ENCODE peak calls at places on chromosome 16, in five cellular contexts. One of them, this sample, is unnamed.

GRCh38 chr16:3781421-3781820 is 64.1 kb upstream of the TRAP1 start:
- DNase-seq in GM13977: no peak
- DNase-seq in ascending aorta: no peak
- DNase-seq in astrocyte of the spinal cord: no peak
- DNase-seq in GM10248: no peak
- DNase-seq in this sample: no peak

GRCh38 chr16:11004957-11005610 is 60.7 kb downstream of the CLEC16A start:
- DNase-seq in GM13977: no peak
- DNase-seq in GM10248: no peak
- DNase-seq in astrocyte of the spinal cord: peak; percentile 40
- DNase-seq in ascending aorta: no peak
- DNase-seq in this sample: peak; percentile 70

GRCh38 chr16:77963185-77964044 is 58.9 kb upstream of the CLEC3A start:
- DNase-seq in GM10248: peak; percentile 39
- DNase-seq in ascending aorta: no peak
- DNase-seq in GM13977: peak; percentile 21
- DNase-seq in astrocyte of the spinal cord: no peak
- DNase-seq in this sample: no peak

GRCh38 chr16:88806491-88807111 is 3.0 kb downstream of the CDT1 start:
- DNase-seq in GM10248: no peak
- DNase-seq in GM13977: no peak
- DNase-seq in astrocyte of the spinal cord: no peak
- DNase-seq in ascending aorta: no peak
- DNase-seq in this sample: no peak

GRCh38 chr16:50627419-50627818 is 53.7 kb downstream of the SNX20 start:
- DNase-seq in GM13977: peak; percentile 55
- DNase-seq in GM10248: peak; percentile 59
- DNase-seq in ascending aorta: peak; percentile 87
- DNase-seq in astrocyte of the spinal cord: no peak
- DNase-seq in this sample: peak; percentile 21

GRCh38 chr16:10367616-10368188 is 18.2 kb upstream of the ATF7IP2 start:
- DNase-seq in GM13977: no peak
- DNase-seq in ascending aorta: no peak
- DNase-seq in astrocyte of the spinal cord: no peak
- DNase-seq in GM10248: no peak
- DNase-seq in this sample: no peak

GRCh38 chr16:19085679-19086200 is 18.3 kb downstream of the COQ7 start:
- DNase-seq in astrocyte of the spinal cord: no peak
- DNase-seq in GM13977: no peak
- DNase-seq in GM10248: no peak
- DNase-seq in ascending aorta: peak; percentile 50
- DNase-seq in this sample: peak; percentile 44

GRCh38 chr16:66298006-66298405 is 68.5 kb upstream of the CDH5 start:
- DNase-seq in GM13977: no peak
- DNase-seq in GM10248: no peak
- DNase-seq in ascending aorta: no peak
- DNase-seq in astrocyte of the spinal cord: no peak
- DNase-seq in this sample: no peak

GRCh38 chr16:57628782-57629181 is 352 bp downstream of the ADGRG1 start:
- DNase-seq in GM13977: no peak
- DNase-seq in astrocyte of the spinal cord: no peak
- DNase-seq in GM10248: no peak
- DNase-seq in ascending aorta: no peak
- DNase-seq in this sample: no peak

GRCh38 chr16:57624806-57625500 is 3.5 kb upstream of the ADGRG1 start:
- DNase-seq in astrocyte of the spinal cord: no peak
- DNase-seq in GM10248: no peak
- DNase-seq in GM13977: no peak
- DNase-seq in ascending aorta: no peak
- DNase-seq in this sample: no peak

GRCh38 chr16:57628008-57628781 is at the start of gene ADGRG1:
- DNase-seq in GM10248: peak; percentile 47
- DNase-seq in ascending aorta: peak; percentile 85
- DNase-seq in GM13977: peak; percentile 53
- DNase-seq in astrocyte of the spinal cord: peak; percentile 94
- DNase-seq in this sample: peak; percentile 94

GRCh38 chr16:57626420-57627170 is 1.8 kb upstream of the ADGRG1 start:
- DNase-seq in GM10248: no peak
- DNase-seq in astrocyte of the spinal cord: no peak
- DNase-seq in ascending aorta: no peak
- DNase-seq in GM13977: no peak
- DNase-seq in this sample: no peak

GRCh38 chr16:57627184-57627871 is 1.1 kb upstream of the ADGRG1 start:
- DNase-seq in astrocyte of the spinal cord: peak; percentile 89
- DNase-seq in GM13977: no peak
- DNase-seq in GM10248: no peak
- DNase-seq in ascending aorta: no peak
- DNase-seq in this sample: peak; percentile 75
- TF ChIP-seq CTCF in astrocyte of the spinal cord: peak; percentile 50
- TF ChIP-seq CTCF in GM13977: no peak
- TF ChIP-seq CTCF in GM10248: no peak
- TF ChIP-seq CTCF in ascending aorta: no peak
- TF ChIP-seq CTCF in this sample: peak; percentile 24

DNA sequence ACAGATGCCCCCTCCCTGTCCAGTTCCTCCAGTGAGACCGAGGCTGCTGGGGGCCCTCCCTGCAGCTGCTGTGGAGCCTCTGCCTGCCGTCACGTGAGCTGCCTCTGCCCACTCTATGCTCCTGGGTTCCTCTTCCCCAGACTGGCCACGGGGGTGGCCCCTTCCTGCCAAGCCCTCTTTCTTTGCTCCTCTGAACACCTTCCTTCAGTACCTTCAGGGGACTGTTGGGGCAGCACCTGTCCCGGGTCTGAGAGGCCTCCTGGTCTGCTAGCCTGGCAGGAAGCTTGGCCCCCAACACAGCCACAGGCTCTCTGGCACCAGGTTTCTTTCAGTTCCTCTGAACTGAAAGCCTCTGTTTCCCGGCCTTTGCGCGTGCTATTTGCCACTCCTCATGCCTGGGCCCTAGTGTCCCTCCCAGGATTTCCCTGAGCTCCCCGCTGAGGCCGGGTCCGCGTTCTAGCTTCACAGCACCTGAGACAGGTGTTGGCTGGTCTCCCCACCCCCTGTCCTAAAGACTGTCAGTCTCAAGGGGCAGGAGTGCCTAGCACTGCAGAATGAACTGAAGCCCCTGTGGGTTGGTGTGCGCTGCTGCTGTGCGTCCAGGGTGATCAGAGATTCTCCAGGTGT is 6.6 kb upstream of the ATP6V0C start:
- DNase-seq in astrocyte of the spinal cord: no peak
- DNase-seq in GM10248: peak; percentile 78
- DNase-seq in GM13977: peak; percentile 81
- DNase-seq in ascending aorta: no peak
- DNase-seq in this sample: no peak
- TF ChIP-seq CTCF in astrocyte of the spinal cord: no peak
- TF ChIP-seq CTCF in GM10248: no peak
- TF ChIP-seq CTCF in GM13977: peak; percentile 16
- TF ChIP-seq CTCF in ascending aorta: no peak
- TF ChIP-seq CTCF in this sample: no peak

GRCh38 chr16:24995469-24995868 is 19.7 kb downstream of the ARHGAP17 start:
- DNase-seq in ascending aorta: no peak
- DNase-seq in GM13977: no peak
- DNase-seq in GM10248: no peak
- DNase-seq in astrocyte of the spinal cord: no peak
- DNase-seq in this sample: no peak
- TF ChIP-seq CTCF in ascending aorta: no peak
- TF ChIP-seq CTCF in GM13977: peak; percentile 12
- TF ChIP-seq CTCF in GM10248: peak; percentile 4
- TF ChIP-seq CTCF in astrocyte of the spinal cord: peak; percentile 30
- TF ChIP-seq CTCF in this sample: no peak

GRCh38 chr16:56421313-56421712 is 4.0 kb downstream of the AMFR start:
- DNase-seq in astrocyte of the spinal cord: no peak
- DNase-seq in GM13977: no peak
- DNase-seq in ascending aorta: no peak
- DNase-seq in GM10248: no peak
- DNase-seq in this sample: no peak

GRCh38 chr16:56421976-56422669 is 3.2 kb downstream of the AMFR start:
- DNase-seq in ascending aorta: no peak
- DNase-seq in GM10248: no peak
- DNase-seq in GM13977: no peak
- DNase-seq in astrocyte of the spinal cord: no peak
- DNase-seq in this sample: no peak

GRCh38 chr16:56420613-56421012 is 4.7 kb downstream of the AMFR start:
- DNase-seq in ascending aorta: no peak
- DNase-seq in GM13977: no peak
- DNase-seq in astrocyte of the spinal cord: no peak
- DNase-seq in GM10248: no peak
- DNase-seq in this sample: no peak

GRCh38 chr16:56417138-56417537 is 8.2 kb downstream of the AMFR start:
- DNase-seq in astrocyte of the spinal cord: no peak
- DNase-seq in ascending aorta: no peak
- DNase-seq in GM13977: no peak
- DNase-seq in GM10248: no peak
- DNase-seq in this sample: no peak

GRCh38 chr16:56419740-56420548 is 5.4 kb downstream of the AMFR start:
- DNase-seq in ascending aorta: no peak
- DNase-seq in GM13977: no peak
- DNase-seq in astrocyte of the spinal cord: no peak
- DNase-seq in GM10248: no peak
- DNase-seq in this sample: no peak
- TF ChIP-seq CTCF in ascending aorta: no peak
- TF ChIP-seq CTCF in GM13977: no peak
- TF ChIP-seq CTCF in astrocyte of the spinal cord: peak; percentile 3
- TF ChIP-seq CTCF in GM10248: no peak
- TF ChIP-seq CTCF in this sample: no peak